ENCODE peak calls at places on chromosomes 6 and 20, in ten cellular contexts. One of them, this sample, is unnamed.

GRCh38 chr6:36223706-36224105 is 27.2 kb downstream of the BRPF3 start:
- DNase-seq in hypothalamus: no peak
- DNase-seq in astrocyte of the cerebellum: no peak
- DNase-seq in CMK: no peak
- DNase-seq in stimulated activated CD4-positive, alpha-beta T cell treated with anti-CD3 and anti-CD28 coated beads, TNF-alpha, amount 100 ng/mL, for 24 hours: no peak
- DNase-seq in activated CD4-positive, alpha-beta T cell treated with anti-CD3 and anti-CD28 coated beads, Interleukin-2, amount 50 U/mL, for 48 hours: no peak
- DNase-seq in NCI-H510A: no peak
- DNase-seq in NCI-H748 treated with DMSO at 0.1 percent for 48 hours: no peak
- DNase-seq in neural progenitor cell: no peak
- DNase-seq in NCI-H1417: no peak
- DNase-seq in this sample: no peak

GRCh38 chr20:35273449-35274171 is 4.3 kb downstream of the MMP24OS start:
- DNase-seq in hypothalamus: peak
- DNase-seq in NCI-H748 treated with DMSO at 0.1 percent for 48 hours: no peak
- DNase-seq in astrocyte of the cerebellum: no peak
- DNase-seq in NCI-H1417: no peak
- DNase-seq in activated CD4-positive, alpha-beta T cell treated with anti-CD3 and anti-CD28 coated beads, Interleukin-2, amount 50 U/mL, for 48 hours: no peak
- DNase-seq in neural progenitor cell: peak
- DNase-seq in stimulated activated CD4-positive, alpha-beta T cell treated with anti-CD3 and anti-CD28 coated beads, TNF-alpha, amount 100 ng/mL, for 24 hours: no peak
- DNase-seq in CMK: no peak
- DNase-seq in NCI-H510A: no peak
- DNase-seq in this sample: no peak

GRCh38 chr6:90835584-90836212 is 248.8 kb upstream of the MAP3K7 start:
- DNase-seq in activated CD4-positive, alpha-beta T cell treated with anti-CD3 and anti-CD28 coated beads, Interleukin-2, amount 50 U/mL, for 48 hours: no peak
- DNase-seq in neural progenitor cell: no peak
- DNase-seq in CMK: no peak
- DNase-seq in NCI-H1417: peak
- DNase-seq in astrocyte of the cerebellum: no peak
- DNase-seq in stimulated activated CD4-positive, alpha-beta T cell treated with anti-CD3 and anti-CD28 coated beads, TNF-alpha, amount 100 ng/mL, for 24 hours: no peak
- DNase-seq in hypothalamus: no peak
- DNase-seq in NCI-H748 treated with DMSO at 0.1 percent for 48 hours: peak
- DNase-seq in NCI-H510A: no peak
- DNase-seq in this sample: peak

GRCh38 chr20:56151834-56152233 is 96.7 kb upstream of the MC3R start:
- DNase-seq in hypothalamus: no peak
- DNase-seq in stimulated activated CD4-positive, alpha-beta T cell treated with anti-CD3 and anti-CD28 coated beads, TNF-alpha, amount 100 ng/mL, for 24 hours: no peak
- DNase-seq in activated CD4-positive, alpha-beta T cell treated with anti-CD3 and anti-CD28 coated beads, Interleukin-2, amount 50 U/mL, for 48 hours: no peak
- DNase-seq in NCI-H1417: no peak
- DNase-seq in astrocyte of the cerebellum: no peak
- DNase-seq in NCI-H748 treated with DMSO at 0.1 percent for 48 hours: no peak
- DNase-seq in neural progenitor cell: no peak
- DNase-seq in NCI-H510A: no peak
- DNase-seq in CMK: no peak
- DNase-seq in this sample: no peak

GRCh38 chr20:12737497-12737896 is 271.3 kb upstream of the SPTLC3 start:
- DNase-seq in NCI-H1417: no peak
- DNase-seq in neural progenitor cell: no peak
- DNase-seq in hypothalamus: no peak
- DNase-seq in stimulated activated CD4-positive, alpha-beta T cell treated with anti-CD3 and anti-CD28 coated beads, TNF-alpha, amount 100 ng/mL, for 24 hours: no peak
- DNase-seq in activated CD4-positive, alpha-beta T cell treated with anti-CD3 and anti-CD28 coated beads, Interleukin-2, amount 50 U/mL, for 48 hours: no peak
- DNase-seq in NCI-H748 treated with DMSO at 0.1 percent for 48 hours: no peak
- DNase-seq in CMK: no peak
- DNase-seq in astrocyte of the cerebellum: no peak
- DNase-seq in NCI-H510A: no peak
- DNase-seq in this sample: no peak

GRCh38 chr20:2698912-2699311 is 6.3 kb downstream of the EBF4 start:
- DNase-seq in NCI-H1417: peak
- DNase-seq in NCI-H748 treated with DMSO at 0.1 percent for 48 hours: no peak
- DNase-seq in hypothalamus: no peak
- DNase-seq in astrocyte of the cerebellum: no peak
- DNase-seq in CMK: no peak
- DNase-seq in activated CD4-positive, alpha-beta T cell treated with anti-CD3 and anti-CD28 coated beads, Interleukin-2, amount 50 U/mL, for 48 hours: no peak
- DNase-seq in neural progenitor cell: no peak
- DNase-seq in stimulated activated CD4-positive, alpha-beta T cell treated with anti-CD3 and anti-CD28 coated beads, TNF-alpha, amount 100 ng/mL, for 24 hours: no peak
- DNase-seq in NCI-H510A: no peak
- DNase-seq in this sample: no peak

GRCh38 chr6:118511930-118512715 is 36.0 kb upstream of the PLN start:
- DNase-seq in NCI-H748 treated with DMSO at 0.1 percent for 48 hours: no peak
- DNase-seq in NCI-H510A: no peak
- DNase-seq in neural progenitor cell: peak
- DNase-seq in stimulated activated CD4-positive, alpha-beta T cell treated with anti-CD3 and anti-CD28 coated beads, TNF-alpha, amount 100 ng/mL, for 24 hours: no peak
- DNase-seq in hypothalamus: no peak
- DNase-seq in astrocyte of the cerebellum: no peak
- DNase-seq in activated CD4-positive, alpha-beta T cell treated with anti-CD3 and anti-CD28 coated beads, Interleukin-2, amount 50 U/mL, for 48 hours: no peak
- DNase-seq in CMK: no peak
- DNase-seq in NCI-H1417: no peak
- DNase-seq in this sample: no peak

GRCh38 chr6:155418017-155418749 is 37.5 kb downstream of the NOX3 start:
- DNase-seq in activated CD4-positive, alpha-beta T cell treated with anti-CD3 and anti-CD28 coated beads, Interleukin-2, amount 50 U/mL, for 48 hours: peak
- DNase-seq in NCI-H510A: no peak
- DNase-seq in hypothalamus: peak
- DNase-seq in CMK: no peak
- DNase-seq in astrocyte of the cerebellum: peak
- DNase-seq in neural progenitor cell: peak
- DNase-seq in NCI-H1417: peak
- DNase-seq in NCI-H748 treated with DMSO at 0.1 percent for 48 hours: peak
- DNase-seq in stimulated activated CD4-positive, alpha-beta T cell treated with anti-CD3 and anti-CD28 coated beads, TNF-alpha, amount 100 ng/mL, for 24 hours: peak
- DNase-seq in this sample: no peak

GRCh38 chr20:25081065-25081729 is 744 bp downstream of the VSX1 start:
- DNase-seq in CMK: no peak
- DNase-seq in NCI-H748 treated with DMSO at 0.1 percent for 48 hours: no peak
- DNase-seq in astrocyte of the cerebellum: no peak
- DNase-seq in stimulated activated CD4-positive, alpha-beta T cell treated with anti-CD3 and anti-CD28 coated beads, TNF-alpha, amount 100 ng/mL, for 24 hours: no peak
- DNase-seq in NCI-H1417: no peak
- DNase-seq in activated CD4-positive, alpha-beta T cell treated with anti-CD3 and anti-CD28 coated beads, Interleukin-2, amount 50 U/mL, for 48 hours: peak
- DNase-seq in neural progenitor cell: peak
- DNase-seq in NCI-H510A: no peak
- DNase-seq in hypothalamus: no peak
- DNase-seq in this sample: peak

GRCh38 chr6:74749211-74750142 is 456.4 kb downstream of the COL12A1 start:
- DNase-seq in NCI-H748 treated with DMSO at 0.1 percent for 48 hours: no peak
- DNase-seq in activated CD4-positive, alpha-beta T cell treated with anti-CD3 and anti-CD28 coated beads, Interleukin-2, amount 50 U/mL, for 48 hours: no peak
- DNase-seq in CMK: no peak
- DNase-seq in neural progenitor cell: peak
- DNase-seq in NCI-H510A: no peak
- DNase-seq in astrocyte of the cerebellum: no peak
- DNase-seq in stimulated activated CD4-positive, alpha-beta T cell treated with anti-CD3 and anti-CD28 coated beads, TNF-alpha, amount 100 ng/mL, for 24 hours: no peak
- DNase-seq in hypothalamus: no peak
- DNase-seq in NCI-H1417: no peak
- DNase-seq in this sample: no peak

GRCh38 chr20:31704225-31705119 is 18.2 kb downstream of the BCL2L1 start:
- DNase-seq in stimulated activated CD4-positive, alpha-beta T cell treated with anti-CD3 and anti-CD28 coated beads, TNF-alpha, amount 100 ng/mL, for 24 hours: no peak
- DNase-seq in hypothalamus: no peak
- DNase-seq in activated CD4-positive, alpha-beta T cell treated with anti-CD3 and anti-CD28 coated beads, Interleukin-2, amount 50 U/mL, for 48 hours: no peak
- DNase-seq in neural progenitor cell: peak
- DNase-seq in NCI-H510A: no peak
- DNase-seq in NCI-H748 treated with DMSO at 0.1 percent for 48 hours: no peak
- DNase-seq in NCI-H1417: no peak
- DNase-seq in CMK: no peak
- DNase-seq in astrocyte of the cerebellum: peak
- DNase-seq in this sample: peak

GRCh38 chr6:153852481-153852880 is 186.6 kb upstream of the OPRM1 start:
- DNase-seq in NCI-H1417: no peak
- DNase-seq in hypothalamus: no peak
- DNase-seq in neural progenitor cell: no peak
- DNase-seq in CMK: no peak
- DNase-seq in NCI-H748 treated with DMSO at 0.1 percent for 48 hours: no peak
- DNase-seq in NCI-H510A: no peak
- DNase-seq in astrocyte of the cerebellum: no peak
- DNase-seq in activated CD4-positive, alpha-beta T cell treated with anti-CD3 and anti-CD28 coated beads, Interleukin-2, amount 50 U/mL, for 48 hours: no peak
- DNase-seq in stimulated activated CD4-positive, alpha-beta T cell treated with anti-CD3 and anti-CD28 coated beads, TNF-alpha, amount 100 ng/mL, for 24 hours: no peak
- DNase-seq in this sample: peak

GRCh38 chr6:116393430-116393829 is 22.7 kb downstream of the DSE start:
- DNase-seq in neural progenitor cell: no peak
- DNase-seq in hypothalamus: no peak
- DNase-seq in NCI-H510A: no peak
- DNase-seq in NCI-H1417: no peak
- DNase-seq in NCI-H748 treated with DMSO at 0.1 percent for 48 hours: no peak
- DNase-seq in CMK: no peak
- DNase-seq in astrocyte of the cerebellum: no peak
- DNase-seq in stimulated activated CD4-positive, alpha-beta T cell treated with anti-CD3 and anti-CD28 coated beads, TNF-alpha, amount 100 ng/mL, for 24 hours: no peak
- DNase-seq in activated CD4-positive, alpha-beta T cell treated with anti-CD3 and anti-CD28 coated beads, Interleukin-2, amount 50 U/mL, for 48 hours: no peak
- DNase-seq in this sample: no peak

GRCh38 chr6:168865-169455 is 123.3 kb upstream of the DUSP22 start:
- DNase-seq in activated CD4-positive, alpha-beta T cell treated with anti-CD3 and anti-CD28 coated beads, Interleukin-2, amount 50 U/mL, for 48 hours: no peak
- DNase-seq in NCI-H510A: no peak
- DNase-seq in astrocyte of the cerebellum: peak
- DNase-seq in hypothalamus: no peak
- DNase-seq in neural progenitor cell: peak
- DNase-seq in NCI-H1417: peak
- DNase-seq in stimulated activated CD4-positive, alpha-beta T cell treated with anti-CD3 and anti-CD28 coated beads, TNF-alpha, amount 100 ng/mL, for 24 hours: no peak
- DNase-seq in NCI-H748 treated with DMSO at 0.1 percent for 48 hours: peak
- DNase-seq in CMK: no peak
- DNase-seq in this sample: peak

GRCh38 chr20:45157977-45158376 is 16.7 kb upstream of the PI3 start:
- DNase-seq in neural progenitor cell: no peak
- DNase-seq in activated CD4-positive, alpha-beta T cell treated with anti-CD3 and anti-CD28 coated beads, Interleukin-2, amount 50 U/mL, for 48 hours: no peak
- DNase-seq in NCI-H1417: no peak
- DNase-seq in CMK: no peak
- DNase-seq in stimulated activated CD4-positive, alpha-beta T cell treated with anti-CD3 and anti-CD28 coated beads, TNF-alpha, amount 100 ng/mL, for 24 hours: no peak
- DNase-seq in astrocyte of the cerebellum: peak
- DNase-seq in NCI-H748 treated with DMSO at 0.1 percent for 48 hours: no peak
- DNase-seq in NCI-H510A: no peak
- DNase-seq in hypothalamus: no peak
- DNase-seq in this sample: peak

GRCh38 chr6:126720326-126720725 is 380.4 kb downstream of the CENPW start:
- DNase-seq in hypothalamus: no peak
- DNase-seq in CMK: no peak
- DNase-seq in astrocyte of the cerebellum: no peak
- DNase-seq in neural progenitor cell: no peak
- DNase-seq in NCI-H748 treated with DMSO at 0.1 percent for 48 hours: no peak
- DNase-seq in activated CD4-positive, alpha-beta T cell treated with anti-CD3 and anti-CD28 coated beads, Interleukin-2, amount 50 U/mL, for 48 hours: no peak
- DNase-seq in stimulated activated CD4-positive, alpha-beta T cell treated with anti-CD3 and anti-CD28 coated beads, TNF-alpha, amount 100 ng/mL, for 24 hours: no peak
- DNase-seq in NCI-H1417: no peak
- DNase-seq in NCI-H510A: no peak
- DNase-seq in this sample: no peak

GRCh38 chr20:51326241-51326819 is 216.2 kb downstream of the NFATC2 start:
- DNase-seq in astrocyte of the cerebellum: no peak
- DNase-seq in NCI-H748 treated with DMSO at 0.1 percent for 48 hours: no peak
- DNase-seq in NCI-H510A: no peak
- DNase-seq in stimulated activated CD4-positive, alpha-beta T cell treated with anti-CD3 and anti-CD28 coated beads, TNF-alpha, amount 100 ng/mL, for 24 hours: peak
- DNase-seq in neural progenitor cell: peak
- DNase-seq in activated CD4-positive, alpha-beta T cell treated with anti-CD3 and anti-CD28 coated beads, Interleukin-2, amount 50 U/mL, for 48 hours: peak
- DNase-seq in CMK: no peak
- DNase-seq in hypothalamus: no peak
- DNase-seq in NCI-H1417: peak
- DNase-seq in this sample: peak

GRCh38 chr6:129635396-129636164 is 74.4 kb downstream of the ARHGAP18 start:
- DNase-seq in stimulated activated CD4-positive, alpha-beta T cell treated with anti-CD3 and anti-CD28 coated beads, TNF-alpha, amount 100 ng/mL, for 24 hours: no peak
- DNase-seq in hypothalamus: no peak
- DNase-seq in NCI-H510A: no peak
- DNase-seq in neural progenitor cell: no peak
- DNase-seq in NCI-H1417: no peak
- DNase-seq in CMK: no peak
- DNase-seq in astrocyte of the cerebellum: peak
- DNase-seq in NCI-H748 treated with DMSO at 0.1 percent for 48 hours: no peak
- DNase-seq in activated CD4-positive, alpha-beta T cell treated with anti-CD3 and anti-CD28 coated beads, Interleukin-2, amount 50 U/mL, for 48 hours: no peak
- DNase-seq in this sample: no peak

GRCh38 chr6:156126535-156126934 is 650.6 kb upstream of the ARID1B start:
- DNase-seq in activated CD4-positive, alpha-beta T cell treated with anti-CD3 and anti-CD28 coated beads, Interleukin-2, amount 50 U/mL, for 48 hours: no peak
- DNase-seq in CMK: no peak
- DNase-seq in NCI-H1417: peak
- DNase-seq in NCI-H748 treated with DMSO at 0.1 percent for 48 hours: no peak
- DNase-seq in stimulated activated CD4-positive, alpha-beta T cell treated with anti-CD3 and anti-CD28 coated beads, TNF-alpha, amount 100 ng/mL, for 24 hours: no peak
- DNase-seq in NCI-H510A: no peak
- DNase-seq in astrocyte of the cerebellum: no peak
- DNase-seq in hypothalamus: no peak
- DNase-seq in neural progenitor cell: no peak
- DNase-seq in this sample: no peak

GRCh38 chr6:165109011-165109410 is 200.4 kb downstream of the C6orf118 start:
- DNase-seq in CMK: no peak
- DNase-seq in NCI-H1417: no peak
- DNase-seq in hypothalamus: no peak
- DNase-seq in astrocyte of the cerebellum: no peak
- DNase-seq in NCI-H510A: no peak
- DNase-seq in NCI-H748 treated with DMSO at 0.1 percent for 48 hours: no peak
- DNase-seq in neural progenitor cell: no peak
- DNase-seq in stimulated activated CD4-positive, alpha-beta T cell treated with anti-CD3 and anti-CD28 coated beads, TNF-alpha, amount 100 ng/mL, for 24 hours: no peak
- DNase-seq in activated CD4-positive, alpha-beta T cell treated with anti-CD3 and anti-CD28 coated beads, Interleukin-2, amount 50 U/mL, for 48 hours: no peak
- DNase-seq in this sample: no peak

GRCh38 chr6:133502451-133503259 is 261.5 kb downstream of the EYA4 start:
- DNase-seq in NCI-H1417: no peak
- DNase-seq in NCI-H510A: no peak
- DNase-seq in stimulated activated CD4-positive, alpha-beta T cell treated with anti-CD3 and anti-CD28 coated beads, TNF-alpha, amount 100 ng/mL, for 24 hours: no peak
- DNase-seq in astrocyte of the cerebellum: peak
- DNase-seq in NCI-H748 treated with DMSO at 0.1 percent for 48 hours: no peak
- DNase-seq in neural progenitor cell: peak
- DNase-seq in CMK: no peak
- DNase-seq in hypothalamus: no peak
- DNase-seq in activated CD4-positive, alpha-beta T cell treated with anti-CD3 and anti-CD28 coated beads, Interleukin-2, amount 50 U/mL, for 48 hours: no peak
- DNase-seq in this sample: peak

GRCh38 chr20:20972490-20972889 is 133.7 kb downstream of the LINC00237 start:
- DNase-seq in neural progenitor cell: no peak
- DNase-seq in NCI-H510A: no peak
- DNase-seq in CMK: no peak
- DNase-seq in activated CD4-positive, alpha-beta T cell treated with anti-CD3 and anti-CD28 coated beads, Interleukin-2, amount 50 U/mL, for 48 hours: no peak
- DNase-seq in astrocyte of the cerebellum: no peak
- DNase-seq in NCI-H1417: no peak
- DNase-seq in hypothalamus: no peak
- DNase-seq in NCI-H748 treated with DMSO at 0.1 percent for 48 hours: no peak
- DNase-seq in stimulated activated CD4-positive, alpha-beta T cell treated with anti-CD3 and anti-CD28 coated beads, TNF-alpha, amount 100 ng/mL, for 24 hours: no peak
- DNase-seq in this sample: no peak

GRCh38 chr20:21342656-21343345 is 39.7 kb downstream of the XRN2 start:
- DNase-seq in NCI-H748 treated with DMSO at 0.1 percent for 48 hours: no peak
- DNase-seq in CMK: no peak
- DNase-seq in NCI-H1417: no peak
- DNase-seq in activated CD4-positive, alpha-beta T cell treated with anti-CD3 and anti-CD28 coated beads, Interleukin-2, amount 50 U/mL, for 48 hours: no peak
- DNase-seq in NCI-H510A: no peak
- DNase-seq in neural progenitor cell: no peak
- DNase-seq in stimulated activated CD4-positive, alpha-beta T cell treated with anti-CD3 and anti-CD28 coated beads, TNF-alpha, amount 100 ng/mL, for 24 hours: no peak
- DNase-seq in hypothalamus: no peak
- DNase-seq in astrocyte of the cerebellum: no peak
- DNase-seq in this sample: no peak

GRCh38 chr6:106300944-106301343 is 24.6 kb downstream of the ATG5 start:
- DNase-seq in astrocyte of the cerebellum: peak
- DNase-seq in neural progenitor cell: peak
- DNase-seq in CMK: no peak
- DNase-seq in stimulated activated CD4-positive, alpha-beta T cell treated with anti-CD3 and anti-CD28 coated beads, TNF-alpha, amount 100 ng/mL, for 24 hours: no peak
- DNase-seq in NCI-H1417: peak
- DNase-seq in activated CD4-positive, alpha-beta T cell treated with anti-CD3 and anti-CD28 coated beads, Interleukin-2, amount 50 U/mL, for 48 hours: no peak
- DNase-seq in NCI-H748 treated with DMSO at 0.1 percent for 48 hours: no peak
- DNase-seq in NCI-H510A: no peak
- DNase-seq in hypothalamus: no peak
- DNase-seq in this sample: peak